ENCODE peak calls at places on chromosomes 12 and 14, in eight cellular contexts. V, T, U, B, M, N, I and Z are unnamed samples.

GRCh38 chr12:100337727-100338126 is 19.1 kb upstream of the SLC17A8 start:
- DNase-seq in I (no peak), B (no peak), M (peak), N (no peak), U (no peak), T (peak), V (no peak), Z (no peak)

GRCh38 chr14:104138891-104139459 is 588 bp downstream of the KIF26A start:
- DNase-seq in U (peak), T (no peak), N (no peak), I (peak), B (no peak), V (no peak), M (no peak), Z (no peak)

GRCh38 chr12:130494736-130495135 is 157.0 kb downstream of the PIWIL1 start:
- DNase-seq in M (no peak), U (no peak), B (no peak), V (no peak), N (no peak), I (no peak), T (no peak), Z (no peak)

GRCh38 chr14:99688629-99689028 is 4.5 kb downstream of the CYP46A1 start:
- DNase-seq in M (no peak), N (no peak), U (no peak), T (no peak), I (no peak), V (no peak), B (no peak), Z (no peak)

GRCh38 chr12:98698603-98699463 is 53.7 kb downstream of the APAF1 start:
- DNase-seq in B (peak), M (peak), T (peak), I (peak), U (no peak), V (peak), N (no peak), Z (no peak)

GRCh38 chr14:80586116-80586515 is 355.4 kb downstream of the CEP128 start:
- DNase-seq in T (no peak), M (no peak), B (no peak), V (no peak), N (no peak), U (no peak), I (no peak), Z (no peak)

GRCh38 chr14:56730468-56731145 is 79.7 kb downstream of the OTX2 start:
- DNase-seq in U (no peak), T (no peak), I (no peak), M (no peak), V (no peak), B (no peak), N (peak), Z (no peak)

GRCh38 chr14:58687232-58687795 is 49.6 kb downstream of the DACT1 start:
- DNase-seq in N (no peak), V (no peak), M (no peak), B (no peak), I (no peak), T (no peak), U (no peak), Z (no peak)

GRCh38 chr14:66624319-66624937 is 116.5 kb downstream of the GPHN start:
- DNase-seq in B (peak), T (peak), V (peak), N (peak), I (peak), U (no peak), M (peak), Z (no peak)

GRCh38 chr12:3432176-3432742 is 58.7 kb upstream of the PRMT8 start:
- DNase-seq in V (no peak), T (peak), U (peak), I (no peak), N (peak), M (peak), B (no peak), Z (no peak)

GRCh38 chr12:58288191-58288590 is 346.8 kb downstream of the ATP23 start:
- DNase-seq in I (no peak), B (peak), N (no peak), T (no peak), U (no peak), M (no peak), V (no peak), Z (no peak)

GRCh38 chr14:68341765-68342212 is 451.1 kb downstream of the ZFP36L1 start:
- DNase-seq in M (no peak), T (no peak), B (no peak), N (no peak), I (no peak), U (no peak), V (no peak), Z (no peak)

GRCh38 chr12:115338566-115339294 is 654.8 kb upstream of the TBX3 start:
- DNase-seq in V (no peak), N (no peak), M (no peak), U (no peak), I (no peak), B (no peak), T (no peak), Z (no peak)

GRCh38 chr14:70804556-70805162 is 4.7 kb downstream of the MAP3K9 start:
- DNase-seq in T (no peak), N (no peak), U (no peak), V (no peak), B (no peak), I (no peak), M (no peak), Z (no peak)

GRCh38 chr12:18546399-18546798 is 191.4 kb downstream of the PLCZ1 start:
- DNase-seq in B (peak), V (no peak), N (no peak), I (peak), M (no peak), T (no peak), U (no peak), Z (no peak)

GRCh38 chr14:37122288-37122687 is 50.1 kb downstream of the SLC25A21 start:
- DNase-seq in U (no peak), M (no peak), V (no peak), B (peak), I (no peak), T (no peak), N (no peak), Z (no peak)

GRCh38 chr12:104557488-104558195 is 100.9 kb downstream of the CHST11 start:
- DNase-seq in V (no peak), U (no peak), B (no peak), M (no peak), I (no peak), N (no peak), T (no peak), Z (no peak)

GRCh38 chr14:76977793-76978730 is 50.4 kb downstream of the IRF2BPL start:
- DNase-seq in T (peak), N (no peak), M (no peak), U (no peak), V (no peak), I (peak), B (peak), Z (peak)

GRCh38 chr14:74531467-74531866 is 37.9 kb downstream of the ISCA2 start:
- DNase-seq in N (peak), V (no peak), T (peak), M (peak), I (peak), U (no peak), B (peak), Z (no peak)

GRCh38 chr12:77995436-77996167 is 164.9 kb downstream of the NAV3 start:
- DNase-seq in T (no peak), N (no peak), I (no peak), M (no peak), B (peak), V (no peak), U (no peak), Z (no peak)

GRCh38 chr14:91745329-91745728 is 13.4 kb upstream of the CATSPERB start:
- DNase-seq in N (no peak), B (no peak), V (no peak), M (no peak), I (no peak), U (no peak), T (no peak), Z (no peak)

DNA sequence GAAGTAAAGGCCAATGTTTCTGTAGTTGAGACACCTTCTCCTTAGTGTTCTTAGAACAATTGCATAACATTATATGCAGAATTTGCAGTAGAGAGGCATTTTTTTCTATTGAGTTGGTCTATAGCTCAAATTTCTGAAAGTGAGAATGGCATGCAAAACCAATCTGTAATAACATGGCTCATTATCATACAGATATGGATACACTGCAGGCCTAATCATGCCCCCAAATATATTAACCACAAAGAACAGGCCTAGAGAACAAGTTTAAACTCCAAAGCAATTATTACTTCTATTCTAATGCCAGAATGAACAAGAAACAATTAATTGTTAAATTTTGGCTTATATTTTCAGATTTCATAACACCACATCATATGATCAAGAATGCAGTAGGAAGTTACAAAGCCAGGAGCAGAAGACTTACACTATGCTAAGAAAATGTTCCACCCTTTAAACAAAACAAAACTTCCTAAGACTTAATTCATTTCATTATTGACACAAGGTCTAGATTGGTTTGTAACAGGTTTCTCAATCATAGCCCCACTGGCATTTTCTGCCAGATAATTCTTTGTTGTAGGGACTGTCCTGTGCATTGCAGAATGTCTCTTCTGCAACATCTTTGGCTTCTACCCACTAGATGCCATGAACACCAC is 26.9 kb downstream of the TMTC1 start:
- DNase-seq in N (no peak), U (no peak), M (no peak), T (no peak), I (no peak), B (no peak), V (no peak), Z (no peak)
- TF ChIP-seq CTCF in N (no peak), U (no peak), M (no peak), T (no peak), I (no peak), B (no peak), V (no peak), Z (no peak)

DNA sequence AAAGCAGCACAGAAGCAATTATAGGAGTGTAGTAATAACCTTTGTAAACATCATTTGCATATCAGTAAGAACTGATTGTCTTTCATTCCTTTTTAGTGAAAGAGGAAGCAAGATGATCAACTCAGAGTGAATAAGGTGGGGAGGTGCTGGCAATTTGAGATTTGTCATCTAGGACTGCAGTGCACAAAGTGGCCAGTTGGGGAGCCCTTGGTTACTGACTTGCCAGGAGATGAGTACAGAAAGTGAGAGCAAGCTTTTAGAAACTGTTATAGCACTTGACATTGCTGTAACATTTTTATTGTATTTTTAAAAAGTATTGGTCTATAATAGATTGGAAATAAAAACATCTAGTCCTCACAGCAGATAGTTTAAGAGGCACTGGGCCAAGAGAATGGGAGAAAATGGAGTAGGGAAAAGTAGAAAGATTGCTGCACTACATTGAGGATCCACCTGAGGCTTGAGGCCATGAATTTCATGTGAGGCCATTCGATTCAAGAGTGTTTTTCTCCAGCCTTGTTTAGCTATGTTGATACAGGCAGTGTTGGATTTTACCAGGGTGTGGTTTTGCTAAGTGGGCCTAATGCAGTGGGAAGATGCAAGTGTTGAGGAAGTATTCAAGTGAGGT is 98.2 kb downstream of the SNAPC1 start:
- DNase-seq in U (no peak), B (peak), N (peak), T (peak), I (peak), M (peak), V (no peak), Z (no peak)
- TF ChIP-seq CTCF in U (peak), B (peak), N (peak), T (peak), I (peak), M (peak), V (peak), Z (no peak)

DNA sequence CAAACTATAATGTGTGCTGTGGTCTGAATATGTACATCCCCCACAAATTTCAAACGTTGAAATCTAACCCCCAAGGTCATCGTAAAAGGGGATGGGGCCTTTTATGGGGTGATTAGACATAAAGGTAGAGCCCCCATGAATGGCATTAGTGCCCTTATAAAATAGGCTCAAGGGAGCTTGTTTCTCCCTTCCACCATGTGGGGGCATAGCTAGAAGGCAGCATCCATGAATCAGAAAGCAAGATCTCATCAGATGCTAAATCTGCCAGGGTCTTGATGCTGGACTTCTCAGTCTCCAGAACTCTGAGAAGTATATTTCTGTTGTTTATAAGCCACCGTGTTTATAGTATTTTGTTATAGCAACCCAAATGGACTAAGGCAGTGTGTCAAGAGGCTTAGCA is 33.4 kb upstream of the IGF1 start:
- DNase-seq in B (peak), N (no peak), M (no peak), T (no peak), V (no peak), U (no peak), I (no peak), Z (no peak)
- TF ChIP-seq CTCF in B (peak), N (peak), M (no peak), T (no peak), V (no peak), U (no peak), I (no peak), Z (no peak)

DNA sequence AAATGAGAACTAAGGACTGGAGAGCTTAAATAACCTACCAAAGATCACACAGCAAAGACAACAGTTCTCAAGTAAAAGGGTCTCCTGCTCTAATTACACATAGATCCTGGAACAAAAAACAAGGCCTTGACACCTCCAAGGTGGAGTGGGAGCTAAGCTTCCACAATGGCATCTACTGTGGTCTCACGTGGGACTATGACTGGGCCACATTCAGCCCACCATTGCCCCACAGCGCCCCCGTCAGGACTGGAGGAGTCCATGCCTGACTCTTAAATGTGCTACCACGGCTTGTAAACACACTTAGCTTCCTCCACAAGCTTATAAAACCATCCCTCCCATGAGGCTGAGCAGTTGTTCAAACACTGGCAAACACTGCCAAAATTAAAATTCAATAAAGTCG is 88.5 kb downstream of the GCH1 start:
- DNase-seq in N (peak), M (no peak), I (no peak), U (no peak), B (no peak), T (no peak), V (no peak), Z (no peak)
- TF ChIP-seq CTCF in N (peak), M (no peak), I (no peak), U (peak), B (no peak), T (no peak), V (no peak), Z (no peak)

GRCh38 chr14:23006544-23007419 is 3.2 kb downstream of the C14orf93 start:
- DNase-seq in U (peak), M (peak), V (peak), I (peak), T (peak), N (peak), B (peak), Z (peak)
- TF ChIP-seq CTCF in U (peak), M (no peak), V (peak), I (no peak), T (peak), N (peak), B (peak), Z (no peak)

GRCh38 chr14:90397401-90398314 is 829 bp downstream of the CALM1 start:
- DNase-seq in I (peak), B (peak), V (no peak), M (peak), T (peak), U (peak), N (peak), Z (no peak)

GRCh38 chr14:90398841-90399540 is 2.2 kb downstream of the CALM1 start:
- DNase-seq in I (no peak), T (no peak), B (no peak), V (no peak), U (no peak), M (no peak), N (no peak), Z (no peak)

GRCh38 chr14:90393966-90394365 is 2.9 kb upstream of the CALM1 start:
- DNase-seq in N (no peak), V (no peak), T (no peak), I (no peak), B (no peak), M (no peak), U (no peak), Z (no peak)

GRCh38 chr14:90398315-90398811 is 1.5 kb downstream of the CALM1 start:
- DNase-seq in U (no peak), N (peak), I (peak), B (no peak), V (no peak), T (peak), M (peak), Z (no peak)

DNA sequence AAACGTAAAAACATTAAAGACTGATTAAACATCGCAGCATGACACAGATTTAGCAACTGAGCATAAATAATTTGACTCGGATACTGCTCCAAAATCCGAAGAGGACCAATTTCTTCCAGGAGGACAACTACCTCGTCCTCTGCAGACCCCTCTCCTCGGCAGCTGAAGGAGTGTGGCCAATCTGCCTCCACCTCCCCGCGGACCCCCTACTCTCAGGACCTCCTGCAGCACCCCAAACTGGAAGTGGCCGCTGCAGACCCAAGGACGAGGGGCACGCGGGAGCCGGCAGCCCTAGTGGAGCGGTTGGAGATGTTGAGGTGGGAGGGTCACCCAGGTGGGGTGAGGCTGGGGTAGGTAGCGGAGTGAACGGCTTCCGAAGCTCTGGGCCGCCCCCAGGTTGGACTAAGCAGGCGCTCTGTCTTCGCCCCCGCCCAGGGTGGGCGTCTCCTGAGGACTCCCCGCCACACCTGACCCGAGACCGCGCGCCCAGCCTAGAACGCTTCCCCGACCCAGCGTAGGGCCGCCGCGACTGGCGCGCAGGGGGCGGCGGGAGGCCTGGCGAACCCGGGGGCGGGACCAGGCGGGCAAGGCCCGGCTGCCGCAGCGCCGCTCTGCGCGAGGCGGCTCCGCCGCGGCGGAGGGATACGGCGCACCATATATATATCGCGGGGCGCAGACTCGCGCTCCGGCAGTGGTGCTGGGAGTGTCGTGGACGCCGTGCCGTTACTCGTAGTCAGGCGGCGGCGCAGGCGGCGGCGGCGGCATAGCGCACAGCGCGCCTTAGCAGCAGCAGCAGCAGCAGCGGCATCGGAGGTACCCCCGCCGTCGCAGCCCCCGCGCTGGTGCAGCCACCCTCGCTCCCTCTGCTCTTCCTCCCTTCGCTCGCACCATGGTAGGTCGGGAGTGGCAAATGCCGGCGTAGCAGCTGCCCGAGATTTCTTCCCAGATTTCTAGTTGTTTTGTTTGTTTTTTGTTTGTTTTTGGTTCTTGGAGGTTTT is at the start of gene CALM1:
- DNase-seq in I (peak), T (peak), N (peak), U (peak), V (peak), M (peak), B (peak), Z (peak)
- TF ChIP-seq CTCF in I (no peak), T (peak), N (no peak), U (peak), V (peak), M (no peak), B (no peak), Z (no peak)

GRCh38 chr12:70927356-70927755 is 6.8 kb upstream of the PTPRR start:
- DNase-seq in B (no peak), N (no peak), M (no peak), T (no peak), I (no peak), U (no peak), V (no peak), Z (no peak)
- TF ChIP-seq CTCF in B (no peak), N (no peak), M (no peak), T (no peak), I (no peak), U (no peak), V (no peak), Z (no peak)

GRCh38 chr12:112382866-112383265 is 635 bp upstream of the HECTD4 start:
- DNase-seq in I (no peak), B (no peak), M (no peak), V (no peak), N (no peak), U (no peak), T (no peak), Z (no peak)

GRCh38 chr12:112389228-112389627 is 7.0 kb upstream of the HECTD4 start:
- DNase-seq in B (no peak), I (no peak), T (no peak), U (no peak), M (no peak), N (no peak), V (no peak), Z (no peak)

GRCh38 chr12:112381898-112382796 is at the start of gene HECTD4:
- DNase-seq in T (peak), M (peak), U (peak), B (peak), N (peak), I (peak), V (peak), Z (peak)

GRCh38 chr12:112381421-112381897 is 772 bp downstream of the HECTD4 start:
- DNase-seq in B (no peak), N (peak), U (no peak), I (peak), V (peak), T (peak), M (peak), Z (no peak)

GRCh38 chr12:112386726-112387125 is 4.5 kb upstream of the HECTD4 start:
- DNase-seq in N (no peak), B (peak), V (no peak), I (no peak), M (no peak), U (no peak), T (no peak), Z (no peak)
- TF ChIP-seq CTCF in N (no peak), B (no peak), V (no peak), I (no peak), M (no peak), U (no peak), T (no peak), Z (no peak)